ENCODE peak calls at places on chromosome 2, in seven cellular contexts. One of them, this sample, is unnamed.

GRCh38 chr2:232643813-232644347 is 10.5 kb downstream of the EFHD1 start:
- DNase-seq in endothelial cell of umbilical vein: no peak
- DNase-seq in cardiac muscle cell: no peak
- DNase-seq in dorsolateral prefrontal cortex: no peak
- DNase-seq in CD8-positive, alpha-beta T cell: no peak
- DNase-seq in right atrium auricular region: no peak
- DNase-seq in aorta: no peak
- DNase-seq in this sample: no peak

GRCh38 chr2:149860276-149860921 is 272.8 kb upstream of the MMADHC start:
- DNase-seq in endothelial cell of umbilical vein: peak; percentile 75
- DNase-seq in cardiac muscle cell: no peak
- DNase-seq in dorsolateral prefrontal cortex: no peak
- DNase-seq in CD8-positive, alpha-beta T cell: no peak
- DNase-seq in right atrium auricular region: no peak
- DNase-seq in aorta: no peak
- DNase-seq in this sample: no peak

GRCh38 chr2:28729698-28730097 is 21.9 kb upstream of the PPP1CB start:
- DNase-seq in endothelial cell of umbilical vein: no peak
- DNase-seq in cardiac muscle cell: no peak
- DNase-seq in dorsolateral prefrontal cortex: no peak
- DNase-seq in CD8-positive, alpha-beta T cell: no peak
- DNase-seq in right atrium auricular region: no peak
- DNase-seq in aorta: no peak
- DNase-seq in this sample: no peak

GRCh38 chr2:172072279-172072678 is 13.0 kb upstream of the DLX1 start:
- DNase-seq in endothelial cell of umbilical vein: no peak
- DNase-seq in cardiac muscle cell: no peak
- DNase-seq in dorsolateral prefrontal cortex: no peak
- DNase-seq in CD8-positive, alpha-beta T cell: no peak
- DNase-seq in right atrium auricular region: no peak
- DNase-seq in aorta: no peak
- DNase-seq in this sample: no peak

GRCh38 chr2:97733341-97734035 is 20.1 kb downstream of the ZAP70 start:
- DNase-seq in endothelial cell of umbilical vein: no peak
- DNase-seq in cardiac muscle cell: no peak
- DNase-seq in dorsolateral prefrontal cortex: no peak
- DNase-seq in CD8-positive, alpha-beta T cell: no peak
- DNase-seq in right atrium auricular region: no peak
- DNase-seq in aorta: peak; percentile 61
- DNase-seq in this sample: no peak

GRCh38 chr2:32792416-32792815 is 154.3 kb upstream of the LTBP1 start:
- DNase-seq in endothelial cell of umbilical vein: peak; percentile 95
- DNase-seq in cardiac muscle cell: peak; percentile 49
- DNase-seq in dorsolateral prefrontal cortex: no peak
- DNase-seq in CD8-positive, alpha-beta T cell: no peak
- DNase-seq in right atrium auricular region: no peak
- DNase-seq in aorta: no peak
- DNase-seq in this sample: no peak

GRCh38 chr2:178008636-178009289 is 63.8 kb downstream of the PDE11A start:
- DNase-seq in endothelial cell of umbilical vein: no peak
- DNase-seq in cardiac muscle cell: peak; percentile 12
- DNase-seq in dorsolateral prefrontal cortex: no peak
- DNase-seq in CD8-positive, alpha-beta T cell: no peak
- DNase-seq in right atrium auricular region: no peak
- DNase-seq in aorta: no peak
- DNase-seq in this sample: peak; percentile 41

GRCh38 chr2:127573771-127574170 is 38.3 kb downstream of the MYO7B start:
- DNase-seq in endothelial cell of umbilical vein: no peak
- DNase-seq in cardiac muscle cell: no peak
- DNase-seq in dorsolateral prefrontal cortex: no peak
- DNase-seq in CD8-positive, alpha-beta T cell: no peak
- DNase-seq in right atrium auricular region: peak; percentile 21
- DNase-seq in aorta: no peak
- DNase-seq in this sample: no peak

GRCh38 chr2:151052850-151053660 is 208.6 kb downstream of the RBM43 start:
- DNase-seq in endothelial cell of umbilical vein: no peak
- DNase-seq in cardiac muscle cell: no peak
- DNase-seq in dorsolateral prefrontal cortex: no peak
- DNase-seq in CD8-positive, alpha-beta T cell: no peak
- DNase-seq in right atrium auricular region: no peak
- DNase-seq in aorta: no peak
- DNase-seq in this sample: no peak

GRCh38 chr2:70078384-70078783 is 8.9 kb upstream of the PCBP1 start:
- DNase-seq in endothelial cell of umbilical vein: no peak
- DNase-seq in cardiac muscle cell: no peak
- DNase-seq in dorsolateral prefrontal cortex: no peak
- DNase-seq in CD8-positive, alpha-beta T cell: no peak
- DNase-seq in right atrium auricular region: no peak
- DNase-seq in aorta: no peak
- DNase-seq in this sample: no peak

GRCh38 chr2:201872576-201872975 is 66.2 kb downstream of the CDK15 start:
- DNase-seq in endothelial cell of umbilical vein: no peak
- DNase-seq in cardiac muscle cell: no peak
- DNase-seq in dorsolateral prefrontal cortex: no peak
- DNase-seq in CD8-positive, alpha-beta T cell: no peak
- DNase-seq in right atrium auricular region: no peak
- DNase-seq in aorta: no peak
- DNase-seq in this sample: no peak
- H3K27ac ChIP-seq in endothelial cell of umbilical vein: no peak overlapping the region
- H3K27ac ChIP-seq in cardiac muscle cell: no peak overlapping the region
- H3K27ac ChIP-seq in dorsolateral prefrontal cortex: no peak overlapping the region
- H3K27ac ChIP-seq in CD8-positive, alpha-beta T cell: no peak overlapping the region
- H3K27ac ChIP-seq in right atrium auricular region: no peak overlapping the region
- H3K27ac ChIP-seq in aorta: no peak overlapping the region
- H3K27ac ChIP-seq in this sample: no peak overlapping the region

GRCh38 chr2:9950521-9951271 is 797 bp upstream of the GRHL1 start:
- DNase-seq in endothelial cell of umbilical vein: peak; percentile 25
- DNase-seq in cardiac muscle cell: peak; percentile 72
- DNase-seq in dorsolateral prefrontal cortex: no peak
- DNase-seq in CD8-positive, alpha-beta T cell: peak; percentile 35
- DNase-seq in right atrium auricular region: no peak
- DNase-seq in aorta: peak; percentile 89
- DNase-seq in this sample: no peak
- H3K27ac ChIP-seq in endothelial cell of umbilical vein: no peak overlapping the region
- H3K27ac ChIP-seq in cardiac muscle cell: no peak overlapping the region
- H3K27ac ChIP-seq in dorsolateral prefrontal cortex: no peak overlapping the region
- H3K27ac ChIP-seq in CD8-positive, alpha-beta T cell: no peak overlapping the region
- H3K27ac ChIP-seq in right atrium auricular region: peak overlapping the region; percentile 53
- H3K27ac ChIP-seq in aorta: no peak overlapping the region
- H3K27ac ChIP-seq in this sample: peak overlapping the region; percentile 57

DNA sequence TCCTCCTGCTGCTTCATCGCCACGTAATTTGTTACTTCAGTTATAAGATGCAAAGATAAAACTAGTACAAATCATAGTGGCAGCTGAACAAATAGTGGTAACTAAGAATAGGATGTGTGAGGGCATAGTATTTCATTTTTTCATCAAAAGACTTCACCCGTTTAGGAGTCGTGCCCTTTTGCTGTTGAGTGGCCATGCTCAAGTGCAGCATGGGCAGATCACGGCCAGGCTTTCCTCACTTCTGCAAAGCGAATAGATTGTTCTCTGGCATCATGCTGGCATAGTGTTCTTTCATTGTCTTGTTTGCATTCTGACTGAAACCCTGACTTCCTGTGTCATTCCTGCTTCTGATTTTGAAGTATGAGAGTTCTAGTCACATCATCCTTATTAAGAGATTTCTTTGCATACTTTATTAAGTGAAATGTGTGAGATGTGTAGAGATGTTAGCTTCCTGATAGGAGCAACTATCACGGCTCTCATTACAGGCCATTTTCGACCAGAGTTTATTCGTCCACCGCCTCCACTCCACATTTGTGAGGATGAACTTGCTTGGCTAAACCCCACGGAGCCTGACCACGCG is 11.8 kb downstream of the CNOT11 start:
- DNase-seq in endothelial cell of umbilical vein: peak; percentile 41
- DNase-seq in cardiac muscle cell: no peak
- DNase-seq in dorsolateral prefrontal cortex: no peak
- DNase-seq in CD8-positive, alpha-beta T cell: no peak
- DNase-seq in right atrium auricular region: no peak
- DNase-seq in aorta: no peak
- DNase-seq in this sample: no peak
- H3K27ac ChIP-seq in endothelial cell of umbilical vein: no peak overlapping the region
- H3K27ac ChIP-seq in cardiac muscle cell: no peak overlapping the region
- H3K27ac ChIP-seq in dorsolateral prefrontal cortex: no peak overlapping the region
- H3K27ac ChIP-seq in CD8-positive, alpha-beta T cell: no peak overlapping the region
- H3K27ac ChIP-seq in right atrium auricular region: peak overlapping the region; percentile 38
- H3K27ac ChIP-seq in aorta: no peak overlapping the region
- H3K27ac ChIP-seq in this sample: peak overlapping the region; percentile 66

DNA sequence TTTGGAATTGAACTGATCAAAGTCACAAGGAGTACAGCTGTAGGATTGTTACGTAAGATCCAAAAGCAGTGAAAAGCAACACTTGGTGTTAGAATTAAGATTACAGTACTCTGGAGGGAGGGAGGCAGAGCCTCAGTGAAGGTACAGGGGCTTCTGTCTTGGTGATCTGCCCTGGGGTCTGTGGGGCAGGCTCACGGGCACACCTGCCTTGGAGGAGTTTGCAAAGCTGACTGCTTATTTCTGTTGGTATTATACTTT is 114.9 kb downstream of the NCK2 start:
- DNase-seq in endothelial cell of umbilical vein: no peak
- DNase-seq in cardiac muscle cell: no peak
- DNase-seq in dorsolateral prefrontal cortex: no peak
- DNase-seq in CD8-positive, alpha-beta T cell: no peak
- DNase-seq in right atrium auricular region: no peak
- DNase-seq in aorta: peak; percentile 17
- DNase-seq in this sample: no peak
- H3K27ac ChIP-seq in endothelial cell of umbilical vein: no peak overlapping the region
- H3K27ac ChIP-seq in cardiac muscle cell: no peak overlapping the region
- H3K27ac ChIP-seq in dorsolateral prefrontal cortex: peak overlapping the region; percentile 1
- H3K27ac ChIP-seq in CD8-positive, alpha-beta T cell: peak overlapping the region; percentile 32
- H3K27ac ChIP-seq in right atrium auricular region: no peak overlapping the region
- H3K27ac ChIP-seq in aorta: no peak overlapping the region
- H3K27ac ChIP-seq in this sample: peak overlapping the region; percentile 10

DNA sequence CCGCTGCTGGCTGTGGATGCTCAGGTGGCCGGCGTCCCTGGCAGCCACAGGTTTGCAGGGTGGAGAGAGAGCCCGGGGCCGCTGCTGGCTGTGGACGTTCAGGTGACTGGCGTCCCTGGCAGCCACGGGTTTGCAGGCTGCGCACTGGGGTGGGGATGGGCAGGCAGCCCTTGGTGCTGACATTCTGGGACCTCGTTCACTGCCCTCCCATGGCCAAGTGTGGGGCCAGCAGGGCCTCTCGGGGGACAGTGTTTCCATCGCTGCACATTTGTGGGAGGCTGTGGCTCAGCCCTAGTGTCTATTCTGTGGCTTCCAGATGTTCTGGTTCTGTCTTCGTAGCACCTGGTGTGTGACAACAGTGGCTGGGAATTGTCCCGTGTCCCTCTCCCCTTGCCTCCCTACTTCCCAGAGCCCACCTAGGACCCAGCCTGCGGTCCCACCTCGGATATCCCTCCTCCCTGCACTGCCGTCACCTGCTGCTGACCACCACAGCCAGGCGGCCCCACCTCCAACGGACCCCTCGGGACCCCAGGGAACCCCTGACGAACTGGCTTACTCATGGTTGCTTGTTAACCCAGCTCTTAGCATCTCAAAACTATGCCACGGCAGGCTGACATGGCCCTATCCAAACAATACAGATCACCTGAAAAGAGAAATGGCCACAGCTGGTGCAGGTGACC is 915 bp downstream of the CROCC2 start:
- DNase-seq in endothelial cell of umbilical vein: no peak
- DNase-seq in cardiac muscle cell: no peak
- DNase-seq in dorsolateral prefrontal cortex: no peak
- DNase-seq in CD8-positive, alpha-beta T cell: no peak
- DNase-seq in right atrium auricular region: no peak
- DNase-seq in aorta: no peak
- DNase-seq in this sample: no peak
- H3K27ac ChIP-seq in endothelial cell of umbilical vein: no peak overlapping the region
- H3K27ac ChIP-seq in cardiac muscle cell: no peak overlapping the region
- H3K27ac ChIP-seq in dorsolateral prefrontal cortex: no peak overlapping the region
- H3K27ac ChIP-seq in CD8-positive, alpha-beta T cell: no peak overlapping the region
- H3K27ac ChIP-seq in right atrium auricular region: no peak overlapping the region
- H3K27ac ChIP-seq in aorta: no peak overlapping the region
- H3K27ac ChIP-seq in this sample: no peak overlapping the region

GRCh38 chr2:161090401-161090800 is 69.8 kb upstream of the TANK start:
- DNase-seq in endothelial cell of umbilical vein: peak; percentile 90
- DNase-seq in cardiac muscle cell: no peak
- DNase-seq in dorsolateral prefrontal cortex: no peak
- DNase-seq in CD8-positive, alpha-beta T cell: peak; percentile 5
- DNase-seq in right atrium auricular region: no peak
- DNase-seq in aorta: no peak
- DNase-seq in this sample: no peak

GRCh38 chr2:161097157-161097556 is 63.1 kb upstream of the TANK start:
- DNase-seq in endothelial cell of umbilical vein: no peak
- DNase-seq in cardiac muscle cell: no peak
- DNase-seq in dorsolateral prefrontal cortex: no peak
- DNase-seq in CD8-positive, alpha-beta T cell: no peak
- DNase-seq in right atrium auricular region: no peak
- DNase-seq in aorta: no peak
- DNase-seq in this sample: no peak

GRCh38 chr2:161096336-161096735 is 63.9 kb upstream of the TANK start:
- DNase-seq in endothelial cell of umbilical vein: peak; percentile 71
- DNase-seq in cardiac muscle cell: no peak
- DNase-seq in dorsolateral prefrontal cortex: no peak
- DNase-seq in CD8-positive, alpha-beta T cell: no peak
- DNase-seq in right atrium auricular region: no peak
- DNase-seq in aorta: no peak
- DNase-seq in this sample: no peak

GRCh38 chr2:161100216-161100615 is 60.0 kb upstream of the TANK start:
- DNase-seq in endothelial cell of umbilical vein: no peak
- DNase-seq in cardiac muscle cell: no peak
- DNase-seq in dorsolateral prefrontal cortex: no peak
- DNase-seq in CD8-positive, alpha-beta T cell: no peak
- DNase-seq in right atrium auricular region: no peak
- DNase-seq in aorta: no peak
- DNase-seq in this sample: no peak

GRCh38 chr2:161095314-161095713 is 64.9 kb upstream of the TANK start:
- DNase-seq in endothelial cell of umbilical vein: no peak
- DNase-seq in cardiac muscle cell: no peak
- DNase-seq in dorsolateral prefrontal cortex: no peak
- DNase-seq in CD8-positive, alpha-beta T cell: no peak
- DNase-seq in right atrium auricular region: no peak
- DNase-seq in aorta: no peak
- DNase-seq in this sample: no peak
- H3K27ac ChIP-seq in endothelial cell of umbilical vein: no peak overlapping the region
- H3K27ac ChIP-seq in cardiac muscle cell: no peak overlapping the region
- H3K27ac ChIP-seq in dorsolateral prefrontal cortex: no peak overlapping the region
- H3K27ac ChIP-seq in CD8-positive, alpha-beta T cell: no peak overlapping the region
- H3K27ac ChIP-seq in right atrium auricular region: no peak overlapping the region
- H3K27ac ChIP-seq in aorta: no peak overlapping the region
- H3K27ac ChIP-seq in this sample: no peak overlapping the region